ENCODE peak calls at places on chromosomes 13 and 19, in ten cellular contexts. F is AG09309, M is Calu3, A is right lobe of liver, N is kidney epithelial cell, R is AG10803, J is OCI-LY7, G is endothelial cell, V is adrenal gland, X is tibial nerve. Y is an unnamed sample.

GRCh38 chr13:45564108-45564507 is 51.4 kb downstream of the ERICH6B start:
- DNase-seq in F (peak; percentile 3), M (no peak), A (no peak), N (peak; percentile 63), R (peak; percentile 25), J (no peak), G (no peak), V (no peak), X (no peak), Y (no peak)

GRCh38 chr13:113110048-113110851 is 4.7 kb downstream of the F7 start:
- DNase-seq in F (no peak), M (no peak), A (peak; percentile 54), N (no peak), R (peak; percentile 8), J (no peak), G (no peak), V (no peak), X (no peak), Y (peak; percentile 47)

GRCh38 chr19:55336101-55336500 is 3.6 kb upstream of the KMT5C start:
- DNase-seq in F (peak; percentile 39), M (no peak), A (no peak), N (no peak), R (peak; percentile 85), J (no peak), G (no peak), V (no peak), X (no peak), Y (no peak)

GRCh38 chr19:18117364-18117691 is 19.8 kb downstream of the MAST3 start:
- DNase-seq in F (no peak), M (no peak), A (no peak), N (no peak), R (no peak), J (no peak), G (no peak), V (no peak), X (no peak), Y (no peak)

GRCh38 chr13:109182777-109183465 is 553.5 kb downstream of the MYO16 start:
- DNase-seq in F (no peak), M (no peak), A (no peak), N (no peak), R (peak; percentile 29), J (no peak), G (no peak), V (no peak), X (no peak), Y (no peak)

GRCh38 chr19:1295169-1296012 is 9.7 kb downstream of the EFNA2 start:
- DNase-seq in F (no peak), M (no peak), A (no peak), N (no peak), R (no peak), J (peak; percentile 48), G (peak; percentile 61), V (no peak), X (no peak), Y (no peak)

GRCh38 chr13:71610876-71611275 is 256.1 kb downstream of the DACH1 start:
- DNase-seq in F (no peak), M (no peak), A (no peak), N (no peak), R (no peak), J (no peak), G (no peak), V (no peak), X (no peak), Y (no peak)

GRCh38 chr13:107680115-107680514 is 535.2 kb downstream of the LIG4 start:
- DNase-seq in F (no peak), M (no peak), A (no peak), N (no peak), R (no peak), J (no peak), G (no peak), V (no peak), X (no peak), Y (no peak)

GRCh38 chr19:13149628-13150186 is 468 bp downstream of the STX10 start:
- DNase-seq in F (no peak), M (no peak), A (peak; percentile 79), N (no peak), R (peak; percentile 34), J (peak; percentile 35), G (peak; percentile 66), V (peak; percentile 71), X (no peak), Y (peak; percentile 62)

GRCh38 chr13:25018729-25019115 is 77.2 kb upstream of the PABPC3 start:
- DNase-seq in F (no peak), M (peak; percentile 9), A (no peak), N (no peak), R (no peak), J (no peak), G (no peak), V (no peak), X (no peak), Y (no peak)

GRCh38 chr19:4456843-4457653 is 546 bp downstream of the UBXN6 start:
- DNase-seq in F (no peak), M (peak; percentile 20), A (no peak), N (no peak), R (peak; percentile 60), J (peak; percentile 69), G (peak; percentile 78), V (peak; percentile 67), X (peak; percentile 28), Y (peak; percentile 66)

GRCh38 chr19:45884682-45885555 is 1.0 kb downstream of the IRF2BP1 start:
- DNase-seq in F (no peak), M (no peak), A (peak; percentile 66), N (no peak), R (no peak), J (no peak), G (no peak), V (no peak), X (no peak), Y (peak; percentile 62)

GRCh38 chr13:82615043-82615442 is 1267.2 kb downstream of the SLITRK1 start:
- DNase-seq in F (no peak), M (no peak), A (no peak), N (no peak), R (no peak), J (no peak), G (no peak), V (no peak), X (no peak), Y (no peak)

GRCh38 chr13:113864303-113864890 is 521 bp upstream of the GAS6 start:
- DNase-seq in F (no peak), M (no peak), A (no peak), N (no peak), R (peak; percentile 54), J (no peak), G (no peak), V (no peak), X (no peak), Y (peak; percentile 67)

DNA sequence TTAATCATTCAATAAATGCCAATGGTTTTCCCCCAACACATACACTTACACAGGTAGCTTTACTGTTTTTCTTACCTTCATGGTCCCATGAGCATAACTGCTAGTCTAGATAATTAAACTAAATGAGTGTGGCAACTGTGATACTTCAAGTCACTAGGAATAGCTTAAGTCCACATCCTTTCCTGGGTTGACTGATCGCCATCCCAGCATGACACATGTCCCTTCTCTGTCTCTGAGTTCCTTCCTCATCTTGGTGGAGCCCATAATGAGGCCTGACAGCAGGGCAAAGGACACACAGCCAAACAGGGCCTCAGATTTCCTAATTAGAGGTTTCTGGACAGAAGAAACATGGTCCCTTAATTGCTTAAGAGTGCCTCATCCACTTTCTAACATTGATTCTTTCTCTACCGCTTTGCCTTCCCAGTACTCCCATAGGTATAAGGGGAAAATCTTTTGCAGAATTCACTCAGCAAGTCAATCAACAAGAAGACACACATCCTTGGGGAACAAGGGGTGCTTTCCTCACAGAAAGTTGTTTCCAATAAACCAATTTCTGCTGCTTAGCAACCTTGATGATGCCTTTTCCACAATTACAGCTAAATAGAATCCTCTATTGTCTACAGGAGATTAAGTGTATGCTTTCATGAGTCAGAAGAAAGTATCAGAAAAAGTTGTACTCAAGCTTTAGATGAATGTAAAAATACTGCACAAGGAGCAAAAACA is 208.3 kb upstream of the SERP2 start:
- DNase-seq in F (no peak), M (no peak), A (no peak), N (no peak), R (no peak), J (no peak), G (no peak), V (no peak), X (no peak), Y (no peak)
- TF ChIP-seq CTCF in F (no peak), M (no peak), A (no peak), N (no peak), R (no peak), J (no peak), G (no peak), V (no peak), X (no peak), Y (no peak)

GRCh38 chr13:102191951-102192461 is 209.8 kb downstream of the FGF14 start:
- DNase-seq in F (no peak), M (no peak), A (peak; percentile 73), N (peak; percentile 9), R (no peak), J (no peak), G (no peak), V (no peak), X (no peak), Y (no peak)

GRCh38 chr13:102198418-102199322 is 203.2 kb downstream of the FGF14 start:
- DNase-seq in F (no peak), M (no peak), A (no peak), N (no peak), R (no peak), J (no peak), G (no peak), V (no peak), X (no peak), Y (no peak)

GRCh38 chr13:102195566-102196462 is 206.0 kb downstream of the FGF14 start:
- DNase-seq in F (no peak), M (no peak), A (no peak), N (no peak), R (no peak), J (no peak), G (no peak), V (no peak), X (no peak), Y (no peak)

DNA sequence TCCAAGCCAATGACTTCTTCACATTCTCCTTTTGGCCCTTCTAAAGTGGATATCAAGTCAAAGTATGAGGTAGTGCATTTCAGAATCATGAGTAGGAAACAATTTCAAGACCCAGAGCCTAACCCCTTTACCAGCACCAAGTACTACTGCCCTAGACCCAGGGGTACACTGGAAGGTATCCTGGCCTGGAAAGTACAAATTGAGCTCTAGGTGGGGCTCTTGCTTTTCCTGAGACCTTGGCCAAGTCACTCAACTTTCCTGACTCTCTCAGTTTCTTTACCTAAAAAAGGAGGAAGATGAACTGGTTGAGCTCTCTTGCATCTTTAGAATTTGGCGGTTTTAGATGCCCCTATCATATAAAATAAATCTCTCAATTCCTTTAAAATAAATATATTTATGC is 204.7 kb downstream of the FGF14 start:
- DNase-seq in F (no peak), M (peak; percentile 6), A (no peak), N (no peak), R (no peak), J (no peak), G (peak; percentile 14), V (no peak), X (no peak), Y (no peak)
- TF ChIP-seq CTCF in F (no peak), M (no peak), A (peak; percentile 51), N (peak; percentile 19), R (peak; percentile 10), J (peak; percentile 20), G (no peak), V (no peak), X (no peak), Y (no peak)

GRCh38 chr13:40813662-40814454 is 24.4 kb downstream of the SLC25A15 start:
- DNase-seq in F (no peak), M (no peak), A (no peak), N (no peak), R (no peak), J (peak; percentile 73), G (no peak), V (no peak), X (no peak), Y (no peak)
- TF ChIP-seq CTCF in F (peak; percentile 56), M (no peak), A (peak; percentile 48), N (peak; percentile 37), R (peak; percentile 61), J (peak; percentile 91), G (peak; percentile 31), V (peak; percentile 42), X (no peak), Y (peak; percentile 29)

GRCh38 chr19:50542825-50543428 is 25.3 kb downstream of the LRRC4B start:
- DNase-seq in F (no peak), M (no peak), A (no peak), N (no peak), R (no peak), J (no peak), G (no peak), V (no peak), X (no peak), Y (no peak)
- TF ChIP-seq CTCF in F (no peak), M (no peak), A (no peak), N (no peak), R (no peak), J (no peak), G (no peak), V (no peak), X (no peak), Y (no peak)

Y was measured in psoas muscle.